ENCODE peak calls at places on chromosome 2, in four cellular contexts. O, K, X and R are unnamed samples.

GRCh38 chr2:16406929-16407328 is 258.7 kb downstream of the CYRIA start:
- DNase-seq in K (no peak), O (no peak), X (no peak), R (no peak)

GRCh38 chr2:122389694-122390093 is 634.2 kb downstream of the TSN start:
- DNase-seq in X (no peak), K (no peak), O (no peak), R (no peak)

GRCh38 chr2:225120175-225120574 is 77.9 kb upstream of the DOCK10 start:
- DNase-seq in X (no peak), K (no peak), O (no peak), R (no peak)

GRCh38 chr2:163665051-163665450 is 70.8 kb downstream of the FIGN start:
- DNase-seq in O (no peak), X (no peak), K (no peak), R (no peak)

GRCh38 chr2:231642631-231643493 is 50.2 kb downstream of the TEX44 start:
- DNase-seq in X (no peak), O (peak; percentile 19), K (peak; percentile 60), R (peak; percentile 39)

GRCh38 chr2:17573085-17573805 is 32.7 kb downstream of the VSNL1 start:
- DNase-seq in K (no peak), O (no peak), X (peak; percentile 36), R (peak; percentile 52)

GRCh38 chr2:44951124-44951523 is 9.6 kb downstream of the SIX3 start:
- DNase-seq in X (no peak), K (no peak), O (no peak), R (no peak)

GRCh38 chr2:37892436-37893114 is 32.5 kb upstream of the RMDN2 start:
- DNase-seq in X (no peak), O (no peak), K (no peak), R (no peak)

GRCh38 chr2:229296016-229296415 is 24.9 kb upstream of the PID1 start:
- DNase-seq in K (no peak), X (no peak), O (no peak), R (no peak)

GRCh38 chr2:70247364-70248144 is 874 bp downstream of the TIA1 start:
- DNase-seq in K (peak; percentile 41), X (no peak), O (no peak), R (no peak)

GRCh38 chr2:207819839-207820784 is 50.4 kb upstream of the FZD5 start:
- DNase-seq in O (no peak), X (no peak), K (no peak), R (peak; percentile 97)

GRCh38 chr2:105580870-105581567 is 163.7 kb upstream of the NCK2 start:
- DNase-seq in O (no peak), X (no peak), K (no peak), R (no peak)

GRCh38 chr2:226431301-226431955 is 368.2 kb downstream of the IRS1 start:
- DNase-seq in K (no peak), X (no peak), O (no peak), R (peak; percentile 49)

GRCh38 chr2:63506350-63506749 is 81.9 kb downstream of the WDPCP start:
- DNase-seq in K (no peak), O (no peak), X (no peak), R (no peak)

GRCh38 chr2:62149708-62150107 is 46.2 kb upstream of the B3GNT2 start:
- DNase-seq in O (no peak), X (peak; percentile 67), K (peak; percentile 47), R (no peak)

GRCh38 chr2:12192762-12193161 is 446.3 kb downstream of the LPIN1 start:
- DNase-seq in X (no peak), K (no peak), O (no peak), R (no peak)

GRCh38 chr2:8174641-8175257 is 507.1 kb upstream of the ID2 start:
- DNase-seq in X (no peak), O (no peak), K (no peak), R (no peak)

GRCh38 chr2:71602115-71602495 is 148.7 kb downstream of the DYSF start:
- DNase-seq in X (no peak), O (no peak), K (no peak), R (no peak)

GRCh38 chr2:65754219-65754618 is 321.8 kb upstream of the SPRED2 start:
- DNase-seq in O (no peak), K (no peak), X (no peak), R (no peak)

GRCh38 chr2:29398384-29399237 is 283.4 kb downstream of the CLIP4 start:
- DNase-seq in K (no peak), O (no peak), X (peak; percentile 71), R (no peak)

GRCh38 chr2:207269021-207269420 is 103.3 kb upstream of the KLF7 start:
- DNase-seq in O (no peak), X (no peak), K (no peak), R (no peak)

GRCh38 chr2:219681301-219682290 is 54.2 kb downstream of the SLC4A3 start:
- DNase-seq in O (no peak), K (no peak), X (no peak), R (no peak)

GRCh38 chr2:31241625-31242270 is 7.8 kb downstream of the EHD3 start:
- DNase-seq in K (no peak), O (no peak), X (no peak), R (no peak)

GRCh38 chr2:127177617-127178278 is 42.4 kb downstream of the CYP27C1 start:
- DNase-seq in O (no peak), X (no peak), K (no peak), R (no peak)

GRCh38 chr2:207883002-207883780 is 113.5 kb upstream of the FZD5 start:
- DNase-seq in O (no peak), X (no peak), K (no peak), R (no peak)

DNA sequence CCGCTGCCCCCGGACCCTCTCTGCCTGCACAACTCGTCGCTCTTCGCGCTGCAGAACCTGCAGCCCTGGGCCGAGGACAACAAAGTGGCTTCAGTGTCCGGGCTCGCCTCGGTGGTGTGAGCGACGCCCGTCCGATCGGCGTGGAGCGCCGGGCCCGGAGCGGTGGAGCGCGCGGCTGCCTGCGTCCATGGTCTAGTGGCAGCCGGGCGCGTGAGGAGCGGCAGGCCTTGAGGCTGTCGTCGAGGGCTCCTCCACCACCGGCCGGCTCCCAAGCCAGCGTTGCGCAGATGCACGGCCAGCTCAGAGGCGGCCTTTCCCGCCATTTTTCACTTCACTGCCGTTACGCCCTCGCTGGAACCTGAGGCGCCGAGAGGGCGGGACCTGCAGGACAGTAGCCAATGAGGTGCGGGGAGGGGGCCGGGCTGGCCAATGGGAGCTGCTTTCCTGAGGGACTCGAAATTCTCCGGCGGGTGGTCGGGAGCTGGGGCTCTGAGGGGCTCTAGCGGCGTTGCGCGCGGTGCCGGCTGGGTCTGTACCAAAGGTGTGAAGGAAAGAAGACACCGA is 1.9 kb downstream of the TLX2 start:
- DNase-seq in O (peak; percentile 93), X (peak; percentile 72), K (no peak), R (no peak)
- TF ChIP-seq FOXJ3 in O (no peak), X (no peak), K (no peak), R (no peak)

GRCh38 chr2:201126308-201127127 is 10.6 kb downstream of the CFLAR start:
- DNase-seq in K (peak; percentile 62), X (no peak), O (no peak), R (no peak)
- TF ChIP-seq FOXJ3 in K (no peak), X (no peak), O (no peak), R (no peak)

DNA sequence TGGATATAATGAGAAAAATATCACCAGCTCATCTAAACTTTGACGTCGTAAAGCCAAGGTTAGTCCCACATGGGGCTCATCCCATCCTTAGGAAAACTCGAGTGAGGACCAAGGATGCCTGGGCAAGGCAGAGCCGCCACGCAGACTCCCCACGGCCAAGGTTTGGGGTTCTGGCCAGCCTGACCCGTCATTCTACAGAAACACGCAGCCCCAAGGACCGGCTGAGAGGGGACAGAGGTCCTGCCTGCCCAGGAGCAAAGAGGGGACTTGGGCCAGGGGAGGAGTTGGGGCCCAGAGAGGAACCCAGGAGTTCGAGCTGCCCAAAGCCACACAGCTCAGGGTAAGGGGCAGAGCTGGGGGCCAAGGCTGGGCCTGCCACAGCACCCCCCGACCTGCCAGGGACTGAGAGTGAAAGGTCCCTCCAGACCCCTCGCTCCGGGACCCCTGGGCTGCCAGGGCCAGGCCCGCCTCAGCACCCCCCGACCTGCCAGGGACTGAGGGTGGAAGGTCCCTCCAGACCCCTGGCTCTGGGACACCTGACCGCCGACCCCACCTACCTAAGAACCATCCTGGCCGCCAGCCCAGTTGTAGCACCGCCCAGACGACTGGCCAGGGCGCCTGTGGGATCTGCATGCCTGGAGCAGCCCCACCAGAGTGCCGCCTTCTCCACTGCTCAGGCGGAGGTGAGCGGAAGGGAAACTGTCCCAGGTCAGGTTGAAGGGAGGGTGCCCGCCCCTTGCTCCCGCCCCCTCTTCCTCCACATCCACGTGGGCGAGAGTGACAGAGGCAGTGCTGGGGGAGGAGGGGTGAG is at the start of gene PDCD1:
- DNase-seq in K (peak; percentile 77), O (peak; percentile 49), X (peak; percentile 55), R (peak; percentile 31)
- TF ChIP-seq FOXJ3 in K (no peak), O (no peak), X (no peak), R (no peak)

GRCh38 chr2:238098854-238099708 is 1.1 kb upstream of the ESPNL start:
- DNase-seq in O (no peak), K (no peak), X (peak; percentile 43), R (no peak)
- TF ChIP-seq FOXJ3 in O (no peak), K (no peak), X (no peak), R (no peak)

DNA sequence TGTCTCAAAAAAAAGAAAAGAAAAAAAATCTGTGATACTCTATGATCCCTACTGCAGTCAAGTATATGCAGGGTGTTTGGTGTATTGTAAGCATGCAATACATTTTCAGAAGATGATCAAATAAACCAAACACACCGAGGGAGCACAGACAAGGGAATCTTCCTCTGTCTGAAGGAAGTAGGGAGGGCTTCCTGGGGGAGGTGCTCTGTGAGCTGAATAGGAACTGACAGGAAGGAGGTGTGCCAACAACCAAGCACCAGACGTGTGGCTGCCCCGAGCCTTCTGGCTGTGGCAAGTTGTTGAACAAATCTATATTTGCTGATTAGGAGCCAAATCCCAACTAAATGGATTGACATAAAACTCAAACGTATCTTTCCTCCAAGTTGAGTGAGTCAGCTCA is 14.6 kb downstream of the THNSL2 start:
- DNase-seq in O (no peak), X (no peak), K (no peak), R (no peak)
- TF ChIP-seq FOXJ3 in O (no peak), X (no peak), K (no peak), R (no peak)

GRCh38 chr2:172270278-172271079 is 156.9 kb upstream of the ITGA6 start:
- DNase-seq in X (no peak), O (peak; percentile 62), K (no peak), R (peak; percentile 50)
- TF ChIP-seq FOXJ3 in X (no peak), O (no peak), K (no peak), R (no peak)

GRCh38 chr2:64732153-64732552 is 78.4 kb upstream of the SERTAD2 start:
- DNase-seq in O (no peak), K (no peak), X (no peak), R (peak; percentile 43)

GRCh38 chr2:64735504-64735903 is 81.8 kb upstream of the SERTAD2 start:
- DNase-seq in O (no peak), X (no peak), K (no peak), R (no peak)

GRCh38 chr2:64742678-64743077 is 89.0 kb upstream of the SERTAD2 start:
- DNase-seq in X (no peak), O (no peak), K (no peak), R (no peak)

GRCh38 chr2:64738026-64738425 is 84.3 kb upstream of the SERTAD2 start:
- DNase-seq in K (no peak), O (no peak), X (no peak), R (no peak)

DNA sequence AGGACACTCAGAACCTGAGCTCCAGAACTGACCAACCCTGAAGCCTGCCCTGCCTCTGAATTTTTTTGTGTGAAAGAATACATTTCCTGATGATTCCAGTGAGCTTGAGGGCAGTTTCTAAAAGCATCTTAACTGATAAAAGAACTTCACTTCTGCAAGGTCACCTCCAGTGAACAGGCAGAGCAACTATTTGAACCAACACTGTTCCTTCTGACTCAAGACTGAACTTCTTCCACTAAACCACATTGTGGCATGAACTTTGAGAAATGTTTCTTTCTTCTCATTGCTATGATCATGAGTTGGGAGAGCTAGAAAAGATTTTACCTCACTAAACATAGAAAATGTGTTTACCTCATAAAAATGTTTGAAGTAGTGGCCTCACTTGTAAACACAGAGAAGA is 83.8 kb upstream of the SERTAD2 start:
- DNase-seq in K (no peak), X (no peak), O (no peak), R (no peak)
- TF ChIP-seq FOXJ3 in K (no peak), X (no peak), O (no peak), R (no peak)